ENCODE peak calls at places on chromosomes 16 and 17, in ten cellular contexts. One of them, this sample, is unnamed.

GRCh38 chr17:42159796-42160551 is 5.2 kb upstream of the RAB5C start:
- DNase-seq in A673: no peak
- DNase-seq in fibroblast of lung: no peak
- DNase-seq in psoas muscle: no peak
- DNase-seq in brain microvascular endothelial cell: no peak
- DNase-seq in Peyer's patch: no peak
- DNase-seq in CD8-positive, alpha-beta T cell: no peak
- DNase-seq in RWPE1: no peak
- DNase-seq in mesendoderm: no peak
- DNase-seq in mammary epithelial cell: no peak
- DNase-seq in this sample: no peak

GRCh38 chr16:84194018-84194417 is 3.1 kb downstream of the ADAD2 start:
- DNase-seq in mammary epithelial cell: no peak
- DNase-seq in A673: no peak
- DNase-seq in mesendoderm: no peak
- DNase-seq in psoas muscle: no peak
- DNase-seq in brain microvascular endothelial cell: no peak
- DNase-seq in RWPE1: no peak
- DNase-seq in fibroblast of lung: no peak
- DNase-seq in Peyer's patch: no peak
- DNase-seq in CD8-positive, alpha-beta T cell: no peak
- DNase-seq in this sample: no peak

GRCh38 chr16:2233046-2233775 is 3.0 kb upstream of the DNASE1L2 start:
- DNase-seq in brain microvascular endothelial cell: no peak
- DNase-seq in psoas muscle: no peak
- DNase-seq in Peyer's patch: no peak
- DNase-seq in A673: no peak
- DNase-seq in mesendoderm: no peak
- DNase-seq in mammary epithelial cell: no peak
- DNase-seq in RWPE1: no peak
- DNase-seq in fibroblast of lung: no peak
- DNase-seq in CD8-positive, alpha-beta T cell: no peak
- DNase-seq in this sample: no peak

GRCh38 chr17:28112199-28112995 is 69.9 kb downstream of the NLK start:
- DNase-seq in fibroblast of lung: peak; percentile 24
- DNase-seq in mesendoderm: peak; percentile 11
- DNase-seq in psoas muscle: no peak
- DNase-seq in mammary epithelial cell: no peak
- DNase-seq in Peyer's patch: no peak
- DNase-seq in brain microvascular endothelial cell: peak; percentile 1
- DNase-seq in A673: peak; percentile 51
- DNase-seq in CD8-positive, alpha-beta T cell: no peak
- DNase-seq in RWPE1: no peak
- DNase-seq in this sample: no peak

GRCh38 chr17:43170140-43170765 is 761 bp upstream of the NBR1 start:
- DNase-seq in CD8-positive, alpha-beta T cell: peak; percentile 76
- DNase-seq in mammary epithelial cell: peak; percentile 96
- DNase-seq in RWPE1: peak; percentile 98
- DNase-seq in brain microvascular endothelial cell: peak; percentile 97
- DNase-seq in Peyer's patch: peak; percentile 97
- DNase-seq in fibroblast of lung: peak; percentile 95
- DNase-seq in psoas muscle: peak; percentile 92
- DNase-seq in A673: peak; percentile 90
- DNase-seq in mesendoderm: peak; percentile 99
- DNase-seq in this sample: peak; percentile 97

GRCh38 chr16:1527836-1528811 is 5.3 kb upstream of the TMEM204 start:
- DNase-seq in brain microvascular endothelial cell: no peak
- DNase-seq in fibroblast of lung: no peak
- DNase-seq in RWPE1: no peak
- DNase-seq in mammary epithelial cell: no peak
- DNase-seq in Peyer's patch: no peak
- DNase-seq in CD8-positive, alpha-beta T cell: no peak
- DNase-seq in mesendoderm: no peak
- DNase-seq in A673: no peak
- DNase-seq in psoas muscle: peak; percentile 75
- DNase-seq in this sample: no peak

GRCh38 chr17:76447931-76448652 is 4.9 kb downstream of the UBE2O start:
- DNase-seq in CD8-positive, alpha-beta T cell: no peak
- DNase-seq in fibroblast of lung: peak; percentile 42
- DNase-seq in mammary epithelial cell: peak; percentile 42
- DNase-seq in brain microvascular endothelial cell: peak; percentile 38
- DNase-seq in RWPE1: no peak
- DNase-seq in Peyer's patch: no peak
- DNase-seq in A673: no peak
- DNase-seq in mesendoderm: no peak
- DNase-seq in psoas muscle: no peak
- DNase-seq in this sample: no peak

GRCh38 chr17:35795007-35795870 is at the start of gene MMP28:
- DNase-seq in brain microvascular endothelial cell: no peak
- DNase-seq in A673: no peak
- DNase-seq in mammary epithelial cell: peak; percentile 79
- DNase-seq in RWPE1: peak; percentile 76
- DNase-seq in psoas muscle: peak; percentile 62
- DNase-seq in Peyer's patch: peak; percentile 81
- DNase-seq in mesendoderm: no peak
- DNase-seq in CD8-positive, alpha-beta T cell: no peak
- DNase-seq in fibroblast of lung: peak; percentile 28
- DNase-seq in this sample: peak; percentile 63

GRCh38 chr17:64941045-64941444 is 21.8 kb upstream of the LRRC37A3 start:
- DNase-seq in mammary epithelial cell: no peak
- DNase-seq in Peyer's patch: no peak
- DNase-seq in psoas muscle: no peak
- DNase-seq in mesendoderm: no peak
- DNase-seq in A673: no peak
- DNase-seq in RWPE1: no peak
- DNase-seq in fibroblast of lung: no peak
- DNase-seq in CD8-positive, alpha-beta T cell: no peak
- DNase-seq in brain microvascular endothelial cell: no peak
- DNase-seq in this sample: no peak
- H3K27ac ChIP-seq in mammary epithelial cell: no peak overlapping the region
- H3K27ac ChIP-seq in Peyer's patch: no peak overlapping the region
- H3K27ac ChIP-seq in psoas muscle: no peak overlapping the region
- H3K27ac ChIP-seq in mesendoderm: no peak overlapping the region
- H3K27ac ChIP-seq in A673: no peak overlapping the region
- H3K27ac ChIP-seq in RWPE1: no peak overlapping the region
- H3K27ac ChIP-seq in fibroblast of lung: no peak overlapping the region
- H3K27ac ChIP-seq in CD8-positive, alpha-beta T cell: no peak overlapping the region
- H3K27ac ChIP-seq in brain microvascular endothelial cell: no peak overlapping the region
- H3K27ac ChIP-seq in this sample: no peak overlapping the region

DNA sequence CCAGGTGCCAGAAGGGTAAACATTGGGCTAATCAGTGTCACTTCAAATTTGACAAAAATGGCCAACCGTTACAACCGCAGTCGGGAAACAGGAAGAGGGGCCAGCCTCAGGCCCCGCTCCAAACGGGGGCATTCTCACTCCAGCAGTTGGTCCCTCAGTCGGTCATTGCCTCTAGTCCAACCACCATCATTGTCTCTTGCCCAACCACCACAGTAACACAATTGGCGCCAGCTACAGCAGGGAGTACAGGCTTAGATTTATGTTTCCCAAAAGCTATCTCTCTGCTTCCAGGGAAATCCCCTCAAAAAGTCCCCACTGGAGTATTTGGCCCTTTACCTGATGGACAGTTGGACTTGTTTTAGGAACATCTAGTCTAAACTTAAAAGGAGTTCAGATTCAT is 20.3 kb downstream of the ALOX15B start:
- DNase-seq in RWPE1: no peak
- DNase-seq in mesendoderm: no peak
- DNase-seq in brain microvascular endothelial cell: no peak
- DNase-seq in Peyer's patch: no peak
- DNase-seq in fibroblast of lung: no peak
- DNase-seq in mammary epithelial cell: peak; percentile 29
- DNase-seq in A673: no peak
- DNase-seq in psoas muscle: no peak
- DNase-seq in CD8-positive, alpha-beta T cell: no peak
- DNase-seq in this sample: no peak
- H3K27ac ChIP-seq in RWPE1: no peak overlapping the region
- H3K27ac ChIP-seq in mesendoderm: no peak overlapping the region
- H3K27ac ChIP-seq in brain microvascular endothelial cell: no peak overlapping the region
- H3K27ac ChIP-seq in Peyer's patch: no peak overlapping the region
- H3K27ac ChIP-seq in fibroblast of lung: no peak overlapping the region
- H3K27ac ChIP-seq in mammary epithelial cell: no peak overlapping the region
- H3K27ac ChIP-seq in A673: no peak overlapping the region
- H3K27ac ChIP-seq in psoas muscle: no peak overlapping the region
- H3K27ac ChIP-seq in CD8-positive, alpha-beta T cell: no peak overlapping the region
- H3K27ac ChIP-seq in this sample: no peak overlapping the region

GRCh38 chr17:38320482-38320881 is 23.3 kb downstream of the GPR179 start:
- DNase-seq in mammary epithelial cell: no peak
- DNase-seq in A673: no peak
- DNase-seq in CD8-positive, alpha-beta T cell: no peak
- DNase-seq in fibroblast of lung: no peak
- DNase-seq in brain microvascular endothelial cell: no peak
- DNase-seq in Peyer's patch: no peak
- DNase-seq in psoas muscle: no peak
- DNase-seq in mesendoderm: peak; percentile 54
- DNase-seq in RWPE1: peak; percentile 16
- DNase-seq in this sample: no peak

GRCh38 chr17:38322897-38323296 is 20.9 kb downstream of the GPR179 start:
- DNase-seq in brain microvascular endothelial cell: no peak
- DNase-seq in RWPE1: no peak
- DNase-seq in mammary epithelial cell: no peak
- DNase-seq in CD8-positive, alpha-beta T cell: no peak
- DNase-seq in A673: no peak
- DNase-seq in fibroblast of lung: no peak
- DNase-seq in Peyer's patch: no peak
- DNase-seq in mesendoderm: no peak
- DNase-seq in psoas muscle: no peak
- DNase-seq in this sample: no peak

GRCh38 chr17:38315497-38315896 is 18.5 kb downstream of the MRPL45 start:
- DNase-seq in A673: no peak
- DNase-seq in Peyer's patch: no peak
- DNase-seq in mammary epithelial cell: no peak
- DNase-seq in brain microvascular endothelial cell: no peak
- DNase-seq in CD8-positive, alpha-beta T cell: no peak
- DNase-seq in RWPE1: no peak
- DNase-seq in psoas muscle: no peak
- DNase-seq in fibroblast of lung: no peak
- DNase-seq in mesendoderm: no peak
- DNase-seq in this sample: no peak

GRCh38 chr17:38322156-38322779 is 21.5 kb downstream of the GPR179 start:
- DNase-seq in Peyer's patch: peak; percentile 84
- DNase-seq in psoas muscle: peak; percentile 78
- DNase-seq in mesendoderm: peak; percentile 71
- DNase-seq in A673: peak; percentile 58
- DNase-seq in mammary epithelial cell: no peak
- DNase-seq in RWPE1: peak; percentile 70
- DNase-seq in brain microvascular endothelial cell: peak; percentile 33
- DNase-seq in CD8-positive, alpha-beta T cell: peak; percentile 64
- DNase-seq in fibroblast of lung: peak; percentile 34
- DNase-seq in this sample: peak; percentile 74

GRCh38 chr17:38317081-38317480 is 20.1 kb downstream of the MRPL45 start:
- DNase-seq in mammary epithelial cell: no peak
- DNase-seq in CD8-positive, alpha-beta T cell: no peak
- DNase-seq in brain microvascular endothelial cell: no peak
- DNase-seq in A673: no peak
- DNase-seq in mesendoderm: no peak
- DNase-seq in Peyer's patch: no peak
- DNase-seq in psoas muscle: no peak
- DNase-seq in fibroblast of lung: no peak
- DNase-seq in RWPE1: no peak
- DNase-seq in this sample: no peak
- H3K27ac ChIP-seq in mammary epithelial cell: peak overlapping the region; percentile 15
- H3K27ac ChIP-seq in CD8-positive, alpha-beta T cell: no peak overlapping the region
- H3K27ac ChIP-seq in brain microvascular endothelial cell: no peak overlapping the region
- H3K27ac ChIP-seq in A673: no peak overlapping the region
- H3K27ac ChIP-seq in mesendoderm: no peak overlapping the region
- H3K27ac ChIP-seq in Peyer's patch: no peak overlapping the region
- H3K27ac ChIP-seq in psoas muscle: no peak overlapping the region
- H3K27ac ChIP-seq in fibroblast of lung: no peak overlapping the region
- H3K27ac ChIP-seq in RWPE1: peak overlapping the region; percentile 35
- H3K27ac ChIP-seq in this sample: no peak overlapping the region

GRCh38 chr17:73320601-73321264 is 8.9 kb upstream of the CDC42EP4 start:
- DNase-seq in RWPE1: no peak
- DNase-seq in psoas muscle: no peak
- DNase-seq in brain microvascular endothelial cell: no peak
- DNase-seq in fibroblast of lung: no peak
- DNase-seq in mammary epithelial cell: no peak
- DNase-seq in A673: no peak
- DNase-seq in Peyer's patch: no peak
- DNase-seq in mesendoderm: no peak
- DNase-seq in CD8-positive, alpha-beta T cell: no peak
- DNase-seq in this sample: peak; percentile 27

GRCh38 chr17:73324711-73325526 is 13.1 kb upstream of the CDC42EP4 start:
- DNase-seq in A673: no peak
- DNase-seq in mesendoderm: no peak
- DNase-seq in mammary epithelial cell: no peak
- DNase-seq in brain microvascular endothelial cell: no peak
- DNase-seq in RWPE1: no peak
- DNase-seq in CD8-positive, alpha-beta T cell: no peak
- DNase-seq in Peyer's patch: no peak
- DNase-seq in psoas muscle: no peak
- DNase-seq in fibroblast of lung: no peak
- DNase-seq in this sample: no peak

GRCh38 chr17:73325527-73325842 is 13.7 kb upstream of the CDC42EP4 start:
- DNase-seq in mesendoderm: no peak
- DNase-seq in brain microvascular endothelial cell: peak; percentile 43
- DNase-seq in fibroblast of lung: no peak
- DNase-seq in Peyer's patch: no peak
- DNase-seq in psoas muscle: no peak
- DNase-seq in RWPE1: no peak
- DNase-seq in mammary epithelial cell: no peak
- DNase-seq in A673: no peak
- DNase-seq in CD8-positive, alpha-beta T cell: no peak
- DNase-seq in this sample: no peak

GRCh38 chr17:73319766-73320165 is 8.0 kb upstream of the CDC42EP4 start:
- DNase-seq in A673: no peak
- DNase-seq in mammary epithelial cell: no peak
- DNase-seq in RWPE1: no peak
- DNase-seq in mesendoderm: no peak
- DNase-seq in brain microvascular endothelial cell: no peak
- DNase-seq in psoas muscle: no peak
- DNase-seq in fibroblast of lung: no peak
- DNase-seq in Peyer's patch: no peak
- DNase-seq in CD8-positive, alpha-beta T cell: no peak
- DNase-seq in this sample: no peak

DNA sequence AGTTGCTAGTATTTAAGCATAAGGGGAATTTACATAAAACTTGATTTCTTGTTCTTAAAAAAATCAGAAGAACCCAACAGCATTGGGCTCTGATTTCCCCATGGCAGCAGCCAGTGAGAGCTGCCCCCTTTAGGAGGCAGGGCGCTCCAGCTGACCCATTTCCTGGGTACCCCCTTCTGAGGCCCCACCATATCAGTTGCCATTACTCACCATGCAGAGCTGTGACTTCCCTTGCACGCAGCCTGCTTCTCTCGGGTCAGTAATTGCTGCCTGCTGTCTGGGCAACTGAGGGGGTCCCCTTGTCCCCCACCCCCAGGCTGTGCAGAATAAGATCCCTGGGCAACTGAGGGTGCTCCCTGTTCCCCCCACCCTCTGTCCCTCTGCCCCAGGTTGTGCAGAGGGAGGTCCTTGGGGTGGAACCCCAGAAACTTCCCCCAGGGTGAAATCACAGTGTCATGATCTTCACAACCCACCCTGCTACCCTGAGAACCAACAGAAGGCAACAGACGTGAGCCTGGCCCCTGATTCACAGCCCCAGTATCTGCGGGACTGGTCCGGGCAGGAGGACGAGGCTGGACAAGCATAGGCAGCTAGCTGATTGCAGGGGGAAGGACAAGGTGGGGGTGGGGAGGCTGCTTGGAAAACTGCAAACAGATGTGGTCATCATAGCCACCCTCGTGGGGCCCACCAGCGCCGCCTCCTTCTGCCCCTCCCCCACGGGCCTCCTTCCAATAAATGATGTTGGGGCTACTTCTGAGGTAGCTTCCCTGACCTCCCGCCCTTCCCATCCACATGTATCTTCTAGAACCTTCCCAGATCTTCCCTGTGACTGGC is 12.0 kb upstream of the CDC42EP4 start:
- DNase-seq in RWPE1: no peak
- DNase-seq in mammary epithelial cell: peak; percentile 78
- DNase-seq in mesendoderm: peak; percentile 40
- DNase-seq in A673: no peak
- DNase-seq in psoas muscle: peak; percentile 79
- DNase-seq in Peyer's patch: no peak
- DNase-seq in fibroblast of lung: no peak
- DNase-seq in CD8-positive, alpha-beta T cell: no peak
- DNase-seq in brain microvascular endothelial cell: peak; percentile 39
- DNase-seq in this sample: no peak
- H3K27ac ChIP-seq in RWPE1: peak overlapping the region; percentile 80
- H3K27ac ChIP-seq in mammary epithelial cell: no peak overlapping the region
- H3K27ac ChIP-seq in mesendoderm: no peak overlapping the region
- H3K27ac ChIP-seq in A673: no peak overlapping the region
- H3K27ac ChIP-seq in psoas muscle: no peak overlapping the region
- H3K27ac ChIP-seq in Peyer's patch: no peak overlapping the region
- H3K27ac ChIP-seq in fibroblast of lung: no peak overlapping the region
- H3K27ac ChIP-seq in CD8-positive, alpha-beta T cell: no peak overlapping the region
- H3K27ac ChIP-seq in brain microvascular endothelial cell: no peak overlapping the region
- H3K27ac ChIP-seq in this sample: no peak overlapping the region